ENCODE peak calls at places on chromosomes 13 and 19, in five cellular contexts. One of them, this sample, is unnamed.

GRCh38 chr19:8396563-8397203 is 6.5 kb downstream of the RAB11B start:
- DNase-seq in ascending aorta: no peak
- DNase-seq in fibroblast of lung: peak; percentile 42
- DNase-seq in A549: peak; percentile 38
- DNase-seq in breast epithelium: peak; percentile 79
- DNase-seq in this sample: no peak

GRCh38 chr13:26440111-26440510 is 117.4 kb upstream of the WASF3 start:
- DNase-seq in fibroblast of lung: peak; percentile 57
- DNase-seq in breast epithelium: no peak
- DNase-seq in ascending aorta: no peak
- DNase-seq in A549: no peak
- DNase-seq in this sample: no peak

GRCh38 chr13:44108345-44108858 is 228.7 kb downstream of the LACC1 start:
- DNase-seq in ascending aorta: no peak
- DNase-seq in breast epithelium: peak; percentile 46
- DNase-seq in fibroblast of lung: no peak
- DNase-seq in A549: peak; percentile 21
- DNase-seq in this sample: no peak

GRCh38 chr19:49554701-49555181 is 25.6 kb downstream of the NOSIP start:
- DNase-seq in fibroblast of lung: no peak
- DNase-seq in breast epithelium: no peak
- DNase-seq in A549: no peak
- DNase-seq in ascending aorta: no peak
- DNase-seq in this sample: no peak

GRCh38 chr19:5394907-5395505 is 54.4 kb upstream of the PTPRS start:
- DNase-seq in breast epithelium: no peak
- DNase-seq in A549: no peak
- DNase-seq in ascending aorta: no peak
- DNase-seq in fibroblast of lung: no peak
- DNase-seq in this sample: no peak

GRCh38 chr19:33508941-33509614 is 12.5 kb downstream of the PEPD start:
- DNase-seq in breast epithelium: no peak
- DNase-seq in ascending aorta: no peak
- DNase-seq in fibroblast of lung: peak; percentile 82
- DNase-seq in A549: no peak
- DNase-seq in this sample: no peak

GRCh38 chr19:35318679-35319448 is 10.1 kb upstream of the CD22 start:
- DNase-seq in fibroblast of lung: peak; percentile 29
- DNase-seq in A549: peak; percentile 84
- DNase-seq in ascending aorta: peak; percentile 53
- DNase-seq in breast epithelium: peak; percentile 85
- DNase-seq in this sample: no peak

GRCh38 chr19:7981199-7981598 is 24.2 kb downstream of the ELAVL1 start:
- DNase-seq in breast epithelium: no peak
- DNase-seq in A549: no peak
- DNase-seq in fibroblast of lung: no peak
- DNase-seq in ascending aorta: no peak
- DNase-seq in this sample: no peak

GRCh38 chr19:15048885-15049541 is at the start of gene CASP14:
- DNase-seq in breast epithelium: no peak
- DNase-seq in fibroblast of lung: no peak
- DNase-seq in ascending aorta: no peak
- DNase-seq in A549: no peak
- DNase-seq in this sample: no peak

GRCh38 chr13:90070362-90070761 is 1277.1 kb upstream of the MIR17HG start:
- DNase-seq in ascending aorta: no peak
- DNase-seq in fibroblast of lung: no peak
- DNase-seq in breast epithelium: no peak
- DNase-seq in A549: no peak
- DNase-seq in this sample: no peak

GRCh38 chr13:85725433-85725832 is 73.8 kb downstream of the SLITRK6 start:
- DNase-seq in fibroblast of lung: no peak
- DNase-seq in breast epithelium: no peak
- DNase-seq in ascending aorta: no peak
- DNase-seq in A549: no peak
- DNase-seq in this sample: no peak

DNA sequence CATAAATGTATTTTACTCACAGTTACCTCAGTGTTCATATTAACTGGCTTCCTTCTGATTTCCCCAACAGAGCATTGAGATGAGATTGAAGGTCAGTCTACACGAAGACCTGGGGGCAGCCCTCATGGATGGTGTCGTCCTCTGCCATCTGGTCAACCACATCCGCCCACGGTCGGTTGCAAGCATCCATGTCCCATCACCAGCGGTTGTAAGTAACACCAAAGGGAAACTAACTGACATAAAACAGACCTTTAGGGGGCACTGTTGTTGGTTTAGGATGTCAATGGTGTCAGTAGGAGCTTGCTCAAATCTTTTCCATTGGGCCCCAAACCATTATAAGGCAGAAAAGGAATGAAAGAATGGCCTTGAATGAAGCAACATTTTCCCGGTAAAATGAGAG is 68.2 kb downstream of the ESD start:
- DNase-seq in fibroblast of lung: no peak
- DNase-seq in ascending aorta: no peak
- DNase-seq in breast epithelium: no peak
- DNase-seq in A549: peak; percentile 1
- DNase-seq in this sample: no peak
- TF ChIP-seq CTCF in fibroblast of lung: no peak
- TF ChIP-seq CTCF in ascending aorta: no peak
- TF ChIP-seq CTCF in breast epithelium: no peak
- TF ChIP-seq CTCF in A549: no peak
- TF ChIP-seq CTCF in this sample: no peak

GRCh38 chr13:51175639-51176038 is 46.6 kb upstream of the FAM124A start:
- DNase-seq in fibroblast of lung: no peak
- DNase-seq in breast epithelium: no peak
- DNase-seq in A549: no peak
- DNase-seq in ascending aorta: no peak
- DNase-seq in this sample: no peak

GRCh38 chr13:51177188-51177587 is 45.0 kb upstream of the FAM124A start:
- DNase-seq in breast epithelium: no peak
- DNase-seq in fibroblast of lung: no peak
- DNase-seq in A549: no peak
- DNase-seq in ascending aorta: no peak
- DNase-seq in this sample: no peak

GRCh38 chr13:51178456-51179074 is 43.6 kb upstream of the FAM124A start:
- DNase-seq in ascending aorta: no peak
- DNase-seq in A549: no peak
- DNase-seq in breast epithelium: no peak
- DNase-seq in fibroblast of lung: no peak
- DNase-seq in this sample: no peak

GRCh38 chr13:51179432-51179971 is 42.7 kb upstream of the FAM124A start:
- DNase-seq in breast epithelium: no peak
- DNase-seq in fibroblast of lung: no peak
- DNase-seq in A549: no peak
- DNase-seq in ascending aorta: no peak
- DNase-seq in this sample: no peak

DNA sequence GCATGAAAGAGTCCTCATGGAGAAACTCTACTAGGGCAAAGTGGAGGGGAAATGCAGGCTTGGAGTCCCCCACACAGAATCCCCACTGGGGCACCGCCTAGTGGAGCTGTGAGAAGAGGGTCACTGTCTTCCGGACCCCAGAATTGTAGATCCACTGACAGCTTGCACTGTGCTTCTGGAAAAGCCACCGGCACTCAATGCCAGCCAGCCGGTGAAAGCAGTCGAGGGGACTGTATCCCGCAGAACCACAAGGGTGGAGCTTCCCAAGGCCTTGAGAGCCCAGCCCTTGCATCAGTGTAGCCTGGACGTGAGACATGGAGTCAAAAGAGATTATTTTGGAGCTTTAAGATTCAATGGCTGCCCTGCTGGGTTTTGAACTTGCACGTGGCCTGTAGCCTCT is 47.2 kb upstream of the FAM124A start:
- DNase-seq in ascending aorta: no peak
- DNase-seq in A549: no peak
- DNase-seq in fibroblast of lung: no peak
- DNase-seq in breast epithelium: no peak
- DNase-seq in this sample: no peak
- H3K27ac ChIP-seq in ascending aorta: no peak overlapping the region
- H3K27ac ChIP-seq in A549: no peak overlapping the region
- H3K27ac ChIP-seq in fibroblast of lung: no peak overlapping the region
- H3K27ac ChIP-seq in breast epithelium: no peak overlapping the region
- H3K27ac ChIP-seq in this sample: no peak overlapping the region

GRCh38 chr19:48396871-48397176 is 3.4 kb downstream of the GRIN2D start:
- DNase-seq in A549: no peak
- DNase-seq in fibroblast of lung: no peak
- DNase-seq in breast epithelium: no peak
- DNase-seq in ascending aorta: no peak
- DNase-seq in this sample: no peak
- H3K4me3 ChIP-seq in A549: no peak overlapping the region
- H3K4me3 ChIP-seq in fibroblast of lung: no peak overlapping the region
- H3K4me3 ChIP-seq in breast epithelium: no peak overlapping the region
- H3K4me3 ChIP-seq in ascending aorta: no peak overlapping the region
- H3K4me3 ChIP-seq in this sample: no peak overlapping the region

DNA sequence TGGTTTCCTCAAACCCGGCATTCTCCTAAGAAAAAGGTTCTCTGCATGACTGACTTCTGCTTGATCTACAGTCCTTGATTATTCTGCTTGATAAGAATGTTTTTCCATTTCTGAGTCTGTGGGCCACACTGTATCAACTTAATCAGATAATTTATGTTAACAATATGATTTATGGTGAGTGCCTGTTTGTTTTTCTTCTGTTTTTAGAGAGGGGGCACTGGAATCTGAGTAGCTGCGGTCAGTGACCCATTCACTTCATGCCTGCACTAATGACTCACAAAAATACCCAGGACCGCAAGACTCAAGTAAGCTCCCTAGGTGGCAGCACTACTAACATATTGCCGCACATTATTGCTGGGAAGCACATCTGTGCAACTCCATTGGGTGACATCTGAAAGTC is 542.3 kb upstream of the ATXN8OS start:
- DNase-seq in fibroblast of lung: peak; percentile 79
- DNase-seq in breast epithelium: no peak
- DNase-seq in ascending aorta: no peak
- DNase-seq in A549: peak; percentile 1
- DNase-seq in this sample: no peak
- TF ChIP-seq CTCF in fibroblast of lung: no peak
- TF ChIP-seq CTCF in breast epithelium: no peak
- TF ChIP-seq CTCF in ascending aorta: no peak
- TF ChIP-seq CTCF in A549: no peak
- TF ChIP-seq CTCF in this sample: no peak

DNA sequence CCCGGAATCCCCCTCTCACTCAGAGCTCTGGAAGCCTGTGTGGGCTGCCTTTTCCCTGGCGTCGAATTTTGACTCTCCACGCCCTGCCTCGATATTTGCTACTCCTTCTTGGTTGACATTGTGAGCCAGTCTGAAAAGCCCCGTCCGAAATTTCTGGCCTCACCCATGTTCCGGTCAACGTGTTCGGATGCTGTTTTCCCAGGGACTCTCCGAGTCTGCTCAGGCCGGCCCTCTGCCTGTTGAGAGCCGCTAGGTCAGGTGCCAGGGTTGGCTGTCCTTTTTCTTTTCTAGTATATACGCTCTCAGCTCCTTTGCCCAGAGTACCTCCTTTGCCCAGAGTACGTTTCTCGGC is 6.8 kb upstream of the DGKH start:
- DNase-seq in ascending aorta: no peak
- DNase-seq in A549: peak; percentile 61
- DNase-seq in breast epithelium: peak; percentile 44
- DNase-seq in fibroblast of lung: peak; percentile 59
- DNase-seq in this sample: peak; percentile 78
- H3K27ac ChIP-seq in ascending aorta: peak overlapping the region; percentile 92
- H3K27ac ChIP-seq in A549: peak overlapping the region; percentile 100
- H3K27ac ChIP-seq in breast epithelium: peak overlapping the region; percentile 96
- H3K27ac ChIP-seq in fibroblast of lung: peak overlapping the region; percentile 70
- H3K27ac ChIP-seq in this sample: peak overlapping the region; percentile 81

DNA sequence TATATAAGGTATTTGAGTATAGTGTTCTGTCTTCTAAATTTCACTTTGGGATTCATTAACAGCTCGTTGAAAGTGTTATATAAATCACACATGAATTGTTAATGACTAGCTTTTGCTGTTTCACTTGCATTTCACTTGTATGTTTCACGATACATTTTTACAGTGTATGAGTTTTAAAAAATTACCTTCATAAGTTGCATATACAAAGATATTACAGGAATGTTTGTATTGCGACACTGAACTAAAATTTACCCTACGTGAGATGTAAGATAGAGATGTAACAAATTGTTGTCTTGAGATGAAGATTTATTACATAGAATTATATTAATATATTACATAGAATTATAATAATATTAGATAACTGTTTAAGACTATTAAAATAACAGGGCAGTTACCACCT is 1.5 kb downstream of the CDC16 start:
- DNase-seq in ascending aorta: no peak
- DNase-seq in breast epithelium: no peak
- DNase-seq in A549: no peak
- DNase-seq in fibroblast of lung: no peak
- DNase-seq in this sample: no peak
- H3K4me3 ChIP-seq in ascending aorta: no peak overlapping the region
- H3K4me3 ChIP-seq in breast epithelium: peak overlapping the region; percentile 69
- H3K4me3 ChIP-seq in A549: peak overlapping the region; percentile 83
- H3K4me3 ChIP-seq in fibroblast of lung: peak overlapping the region; percentile 88
- H3K4me3 ChIP-seq in this sample: peak overlapping the region; percentile 86

GRCh38 chr19:29598496-29598895 is 7.6 kb upstream of the POP4 start:
- DNase-seq in fibroblast of lung: no peak
- DNase-seq in breast epithelium: no peak
- DNase-seq in ascending aorta: no peak
- DNase-seq in A549: no peak
- DNase-seq in this sample: no peak

GRCh38 chr19:29593869-29594268 is 12.2 kb upstream of the POP4 start:
- DNase-seq in fibroblast of lung: no peak
- DNase-seq in ascending aorta: no peak
- DNase-seq in breast epithelium: no peak
- DNase-seq in A549: no peak
- DNase-seq in this sample: no peak

GRCh38 chr19:29598036-29598435 is 8.0 kb upstream of the POP4 start:
- DNase-seq in fibroblast of lung: no peak
- DNase-seq in ascending aorta: no peak
- DNase-seq in breast epithelium: no peak
- DNase-seq in A549: no peak
- DNase-seq in this sample: no peak

GRCh38 chr19:29596080-29596479 is 10.0 kb upstream of the POP4 start:
- DNase-seq in A549: no peak
- DNase-seq in fibroblast of lung: no peak
- DNase-seq in breast epithelium: no peak
- DNase-seq in ascending aorta: no peak
- DNase-seq in this sample: no peak

DNA sequence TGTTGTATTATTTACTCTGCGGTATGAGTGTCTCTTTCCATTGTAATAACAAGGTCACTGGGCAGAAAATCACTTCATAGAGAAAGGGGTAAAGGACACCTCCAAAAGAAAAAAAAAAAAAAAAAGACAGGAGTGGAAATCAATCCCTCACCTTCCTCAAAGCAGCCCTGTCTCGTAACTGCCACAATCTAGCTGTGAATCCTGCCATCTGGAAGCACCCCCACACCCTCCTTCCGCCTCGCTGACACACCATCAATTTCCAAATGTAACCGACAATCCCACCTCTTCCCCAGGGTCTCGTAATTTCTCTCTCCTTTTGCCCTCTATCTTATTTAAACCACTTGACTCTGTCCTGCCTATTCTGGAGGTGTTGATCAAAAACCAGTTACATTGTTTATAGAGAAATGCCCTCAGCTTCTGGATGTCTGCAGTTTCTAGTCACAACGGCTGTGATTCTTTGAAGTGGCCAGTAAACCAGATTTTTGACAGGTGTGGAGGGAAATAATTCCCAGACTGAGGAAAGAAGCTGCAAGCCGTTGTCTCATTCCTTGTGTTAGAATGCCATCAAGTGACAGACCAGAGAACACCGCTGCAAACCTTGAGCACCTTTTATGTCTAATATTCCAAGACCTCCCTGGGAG is 9.1 kb upstream of the POP4 start:
- DNase-seq in ascending aorta: no peak
- DNase-seq in breast epithelium: no peak
- DNase-seq in A549: no peak
- DNase-seq in fibroblast of lung: no peak
- DNase-seq in this sample: no peak
- TF ChIP-seq CTCF in ascending aorta: no peak
- TF ChIP-seq CTCF in breast epithelium: no peak
- TF ChIP-seq CTCF in A549: peak; percentile 76
- TF ChIP-seq CTCF in fibroblast of lung: no peak
- TF ChIP-seq CTCF in this sample: no peak